ENCODE peak calls at places on chromosomes 5 and 9, in seven cellular contexts. B is neural crest cell, V is pancreas, M is neural progenitor cell, F is endothelial cell, E is mammary epithelial cell, T is omental fat pad. I is an unnamed sample.

GRCh38 chr5:126998201-126998631 is 32.1 kb downstream of the MARCHF3 start:
- DNase-seq in B (no peak), V (no peak), M (no peak), F (no peak), E (no peak), T (no peak), I (no peak)

GRCh38 chr5:96844476-96844990 is 31.8 kb upstream of the ERAP2 start:
- DNase-seq in B (no peak), V (no peak), M (no peak), F (no peak), E (peak; percentile 70), T (no peak), I (no peak)

GRCh38 chr5:19496056-19496455 is 491.9 kb downstream of the CDH18 start:
- DNase-seq in B (no peak), V (no peak), M (no peak), F (no peak), E (peak; percentile 36), T (no peak), I (no peak)

GRCh38 chr5:92939428-92939827 is 641.6 kb downstream of the NR2F1-AS1 start:
- DNase-seq in B (no peak), V (no peak), M (peak; percentile 4), F (peak; percentile 8), E (no peak), T (no peak), I (no peak)

GRCh38 chr5:108661590-108662219 is 86.0 kb upstream of the FER start:
- DNase-seq in B (no peak), V (no peak), M (no peak), F (no peak), E (peak; percentile 66), T (no peak), I (no peak)

GRCh38 chr9:84340535-84340934 is at the start of gene SLC28A3:
- DNase-seq in B (no peak), V (no peak), M (peak; percentile 11), F (no peak), E (peak; percentile 39), T (no peak), I (no peak)

GRCh38 chr9:23621924-23622323 is 204.1 kb downstream of the ELAVL2 start:
- DNase-seq in B (no peak), V (no peak), M (no peak), F (peak; percentile 5), E (peak; percentile 17), T (no peak), I (peak; percentile 4)

GRCh38 chr9:125889122-125889523 is 141.9 kb downstream of the PBX3 start:
- DNase-seq in B (no peak), V (peak; percentile 56), M (peak; percentile 44), F (peak; percentile 11), E (peak; percentile 63), T (no peak), I (no peak)

GRCh38 chr5:29845206-29845605 is 1348.3 kb upstream of the CDH6 start:
- DNase-seq in B (no peak), V (no peak), M (no peak), F (no peak), E (no peak), T (no peak), I (no peak)

GRCh38 chr9:25224309-25224708 is 453.9 kb downstream of the TUSC1 start:
- DNase-seq in B (no peak), V (no peak), M (no peak), F (no peak), E (no peak), T (no peak), I (no peak)
- TF ChIP-seq CTCF in B (no peak), V (no peak), M (peak; percentile 23), F (peak; percentile 44), E (no peak), T (no peak), I (no peak)

GRCh38 chr5:36090033-36090432 is 23.4 kb upstream of the UGT3A2 start:
- DNase-seq in B (no peak), V (no peak), M (peak; percentile 29), F (peak; percentile 48), E (peak; percentile 21), T (no peak), I (no peak)
- TF ChIP-seq CTCF in B (peak; percentile 48), V (no peak), M (peak; percentile 44), F (peak; percentile 24), E (peak; percentile 21), T (no peak), I (no peak)

GRCh38 chr9:92786298-92786697 is 21.7 kb upstream of the BICD2 start:
- DNase-seq in B (no peak), V (no peak), M (no peak), F (no peak), E (no peak), T (no peak), I (no peak)
- TF ChIP-seq CTCF in B (no peak), V (no peak), M (no peak), F (no peak), E (no peak), T (no peak), I (no peak)

GRCh38 chr5:124043456-124043855 is 531.5 kb downstream of the CSNK1G3 start:
- DNase-seq in B (no peak), V (no peak), M (no peak), F (no peak), E (no peak), T (no peak), I (no peak)
- TF ChIP-seq CTCF in B (peak; percentile 33), V (no peak), M (no peak), F (no peak), E (peak; percentile 18), T (no peak), I (no peak)

GRCh38 chr9:101235105-101235866 is 149.5 kb downstream of the BAAT start:
- DNase-seq in B (no peak), V (no peak), M (peak; percentile 58), F (peak; percentile 8), E (peak; percentile 19), T (no peak), I (no peak)
- TF ChIP-seq CTCF in B (peak; percentile 78), V (peak; percentile 13), M (peak; percentile 81), F (peak; percentile 42), E (peak; percentile 37), T (no peak), I (peak; percentile 69)

GRCh38 chr5:74013222-74013621 is 387.2 kb downstream of the ARHGEF28 start:
- DNase-seq in B (no peak), V (no peak), M (no peak), F (no peak), E (peak; percentile 77), T (no peak), I (no peak)

GRCh38 chr5:74017112-74017511 is 391.1 kb downstream of the ARHGEF28 start:
- DNase-seq in B (no peak), V (no peak), M (no peak), F (no peak), E (peak; percentile 94), T (no peak), I (no peak)

GRCh38 chr5:74015716-74016115 is 389.7 kb downstream of the ARHGEF28 start:
- DNase-seq in B (no peak), V (no peak), M (no peak), F (no peak), E (no peak), T (no peak), I (no peak)

GRCh38 chr5:74017786-74018211 is 391.8 kb downstream of the ARHGEF28 start:
- DNase-seq in B (no peak), V (no peak), M (no peak), F (no peak), E (peak; percentile 94), T (no peak), I (no peak)

DNA sequence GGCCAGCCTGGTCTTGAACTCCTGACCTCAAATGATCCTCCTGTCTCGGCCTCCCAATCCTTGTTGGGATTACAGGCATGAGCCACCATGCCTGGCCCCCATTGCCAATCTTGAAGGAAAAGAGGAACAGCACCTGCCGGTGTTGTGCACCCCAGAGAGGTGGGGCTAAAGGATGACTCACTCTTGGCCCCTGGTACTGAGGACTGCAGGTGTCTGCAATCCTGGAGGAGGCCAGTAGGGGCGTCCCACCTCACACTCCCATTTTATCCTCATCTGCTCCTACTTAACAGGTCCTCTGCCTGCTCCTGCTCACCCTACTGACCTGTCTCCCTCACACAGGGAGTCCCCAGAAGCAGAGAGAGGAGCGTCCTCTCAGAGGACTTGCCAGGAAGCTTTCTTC is 390.4 kb downstream of the ARHGEF28 start:
- DNase-seq in B (no peak), V (no peak), M (no peak), F (no peak), E (no peak), T (no peak), I (no peak)
- TF ChIP-seq CTCF in B (peak; percentile 36), V (no peak), M (peak; percentile 27), F (peak; percentile 36), E (peak; percentile 41), T (no peak), I (no peak)

DNA sequence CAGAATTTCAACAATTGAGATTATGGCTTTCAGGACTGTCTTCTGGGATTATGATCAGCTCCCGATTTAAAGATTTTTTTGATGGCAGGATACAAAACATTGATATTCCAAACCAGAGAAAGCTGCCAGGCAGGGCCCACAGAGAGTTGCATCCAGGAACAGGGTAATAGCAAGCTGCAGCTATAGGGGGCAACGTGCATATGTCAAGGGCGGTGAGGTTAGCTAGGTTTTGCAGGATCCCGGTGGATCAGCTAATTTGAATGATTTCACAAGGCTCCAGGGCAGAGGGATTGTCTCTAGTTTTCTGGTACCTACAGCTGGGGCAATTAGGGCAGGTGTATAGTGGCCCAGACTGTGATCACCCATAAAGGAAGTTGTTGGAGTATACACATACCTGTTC is 339.4 kb downstream of the CHSY3 start:
- DNase-seq in B (no peak), V (no peak), M (peak; percentile 13), F (no peak), E (no peak), T (no peak), I (no peak)
- TF ChIP-seq CTCF in B (no peak), V (no peak), M (peak; percentile 19), F (no peak), E (no peak), T (no peak), I (no peak)